ENCODE peak calls at places on chromosomes 7 and 10, in nine cellular contexts. P, Q, L, K, T, H, U, V and O are unnamed samples.

GRCh38 chr7:155917836-155918385 is 105.6 kb upstream of the SHH start:
- DNase-seq in P (no peak), Q (no peak), L (peak), K (no peak), T (no peak), H (no peak), U (no peak), V (no peak), O (no peak)

GRCh38 chr7:34155225-34155908 is 250.0 kb downstream of the BMPER start:
- DNase-seq in P (peak), Q (no peak), L (peak), K (no peak), T (no peak), H (no peak), U (peak), V (no peak), O (no peak)

GRCh38 chr10:112435013-112435619 is 11.6 kb downstream of the ZDHHC6 start:
- DNase-seq in P (peak), Q (no peak), L (peak), K (peak), T (no peak), H (no peak), U (no peak), V (no peak), O (peak)

GRCh38 chr7:84102213-84102612 is 92.4 kb downstream of the SEMA3A start:
- DNase-seq in P (no peak), Q (no peak), L (peak), K (no peak), T (no peak), H (no peak), U (no peak), V (no peak), O (no peak)

GRCh38 chr10:86079088-86079487 is 287.5 kb downstream of the GRID1 start:
- DNase-seq in P (no peak), Q (no peak), L (peak), K (no peak), T (no peak), H (no peak), U (no peak), V (no peak), O (no peak)

GRCh38 chr10:133391761-133392518 is 2.0 kb upstream of the MTG1 start:
- DNase-seq in P (no peak), Q (peak), L (no peak), K (no peak), T (peak), H (peak), U (no peak), V (no peak), O (peak)

GRCh38 chr10:133180192-133180914 is 20.3 kb downstream of the KNDC1 start:
- DNase-seq in P (no peak), Q (peak), L (no peak), K (no peak), T (no peak), H (no peak), U (no peak), V (no peak), O (no peak)

GRCh38 chr7:74579800-74580685 is 77.5 kb upstream of the GTF2I start:
- DNase-seq in P (peak), Q (peak), L (peak), K (peak), T (no peak), H (peak), U (no peak), V (peak), O (no peak)

GRCh38 chr7:52584041-52584440 is 451.4 kb upstream of the POM121L12 start:
- DNase-seq in P (no peak), Q (no peak), L (no peak), K (no peak), T (no peak), H (no peak), U (no peak), V (no peak), O (no peak)

GRCh38 chr10:89857399-89857798 is 156.0 kb downstream of the KIF20B start:
- DNase-seq in P (no peak), Q (no peak), L (no peak), K (no peak), T (no peak), H (no peak), U (no peak), V (no peak), O (no peak)

GRCh38 chr7:142440219-142441073 is 182.6 kb upstream of the PRSS58 start:
- DNase-seq in P (peak), Q (no peak), L (peak), K (peak), T (no peak), H (no peak), U (peak), V (no peak), O (no peak)

GRCh38 chr10:44352316-44353127 is 32.4 kb downstream of the CXCL12 start:
- DNase-seq in P (peak), Q (peak), L (peak), K (no peak), T (no peak), H (peak), U (peak), V (peak), O (no peak)

GRCh38 chr10:63192826-63193225 is 59.7 kb downstream of the NRBF2 start:
- DNase-seq in P (no peak), Q (no peak), L (no peak), K (no peak), T (no peak), H (no peak), U (no peak), V (no peak), O (no peak)

GRCh38 chr7:152869677-152870051 is 110.1 kb downstream of the ACTR3B start:
- DNase-seq in P (no peak), Q (peak), L (no peak), K (no peak), T (no peak), H (no peak), U (no peak), V (no peak), O (no peak)

GRCh38 chr10:80168679-80169380 is 36.3 kb downstream of the PLAC9 start:
- DNase-seq in P (no peak), Q (no peak), L (no peak), K (no peak), T (peak), H (peak), U (no peak), V (no peak), O (peak)

GRCh38 chr7:135409845-135410545 is 99.9 kb downstream of the CNOT4 start:
- DNase-seq in P (no peak), Q (no peak), L (no peak), K (no peak), T (no peak), H (no peak), U (no peak), V (no peak), O (no peak)

GRCh38 chr10:114603943-114604342 is 54.1 kb downstream of the ABLIM1 start:
- DNase-seq in P (no peak), Q (no peak), L (no peak), K (peak), T (no peak), H (no peak), U (no peak), V (peak), O (peak)

GRCh38 chr7:95843286-95843685 is 70.9 kb downstream of the DYNC1I1 start:
- DNase-seq in P (peak), Q (no peak), L (peak), K (no peak), T (no peak), H (no peak), U (no peak), V (no peak), O (peak)

GRCh38 chr7:88759216-88759955 is at the start of gene ZNF804B:
- DNase-seq in P (peak), Q (peak), L (no peak), K (no peak), T (peak), H (peak), U (no peak), V (no peak), O (no peak)

GRCh38 chr7:54932818-54933543 is 85.8 kb upstream of the EGFR start:
- DNase-seq in P (peak), Q (peak), L (peak), K (peak), T (no peak), H (peak), U (peak), V (peak), O (no peak)

GRCh38 chr7:95993420-95993819 is 221.1 kb downstream of the DYNC1I1 start:
- DNase-seq in P (no peak), Q (no peak), L (no peak), K (no peak), T (no peak), H (no peak), U (no peak), V (no peak), O (no peak)

GRCh38 chr10:34319197-34319846 is 495.8 kb downstream of the PARD3 start:
- DNase-seq in P (peak), Q (no peak), L (peak), K (peak), T (no peak), H (peak), U (peak), V (peak), O (no peak)

GRCh38 chr7:133652547-133652946 is 399.7 kb downstream of the EXOC4 start:
- DNase-seq in P (peak), Q (no peak), L (no peak), K (no peak), T (no peak), H (no peak), U (no peak), V (no peak), O (no peak)

DNA sequence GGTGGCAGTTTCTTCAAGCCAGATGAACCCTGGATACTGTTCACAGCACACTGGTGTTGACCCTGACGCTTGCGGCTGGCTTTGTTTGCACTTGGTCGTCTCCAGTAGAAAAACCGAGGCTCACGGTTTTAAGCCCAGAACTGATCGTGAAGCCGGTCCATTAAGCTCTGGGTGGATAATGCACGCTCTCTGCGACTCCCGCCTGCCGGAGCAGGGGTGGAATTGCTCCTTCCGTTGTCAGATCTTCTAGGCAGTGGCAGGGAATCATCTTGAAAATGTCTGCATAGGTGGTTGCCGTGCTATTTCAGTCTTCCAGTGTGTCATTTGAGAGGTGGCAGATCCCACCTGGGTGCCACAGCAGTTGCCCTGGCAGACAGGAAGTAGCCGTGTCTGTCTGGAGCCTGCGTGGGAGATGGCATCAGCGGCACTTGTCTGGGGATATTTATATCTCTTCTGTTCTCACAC is 35.9 kb upstream of the AP5Z1 start:
- DNase-seq in P (no peak), Q (no peak), L (peak), K (no peak), T (no peak), H (peak), U (no peak), V (no peak), O (peak)
- H3K4me3 ChIP-seq in P (no peak), Q (peak), L (no peak), K (no peak), T (peak), H (peak), U (no peak), V (no peak), O (peak)

GRCh38 chr10:50623299-50624153 is at the start of gene SGMS1:
- DNase-seq in P (peak), Q (peak), L (peak), K (peak), T (peak), H (peak), U (peak), V (peak), O (peak)

GRCh38 chr10:50620899-50621298 is 2.9 kb downstream of the SGMS1 start:
- DNase-seq in P (no peak), Q (no peak), L (no peak), K (no peak), T (no peak), H (no peak), U (no peak), V (no peak), O (no peak)

GRCh38 chr10:50622497-50623298 is 1.1 kb downstream of the SGMS1 start:
- DNase-seq in P (peak), Q (peak), L (peak), K (no peak), T (peak), H (peak), U (no peak), V (peak), O (no peak)

GRCh38 chr10:50619882-50620281 is 3.9 kb downstream of the SGMS1 start:
- DNase-seq in P (no peak), Q (no peak), L (no peak), K (no peak), T (no peak), H (no peak), U (no peak), V (no peak), O (no peak)

DNA sequence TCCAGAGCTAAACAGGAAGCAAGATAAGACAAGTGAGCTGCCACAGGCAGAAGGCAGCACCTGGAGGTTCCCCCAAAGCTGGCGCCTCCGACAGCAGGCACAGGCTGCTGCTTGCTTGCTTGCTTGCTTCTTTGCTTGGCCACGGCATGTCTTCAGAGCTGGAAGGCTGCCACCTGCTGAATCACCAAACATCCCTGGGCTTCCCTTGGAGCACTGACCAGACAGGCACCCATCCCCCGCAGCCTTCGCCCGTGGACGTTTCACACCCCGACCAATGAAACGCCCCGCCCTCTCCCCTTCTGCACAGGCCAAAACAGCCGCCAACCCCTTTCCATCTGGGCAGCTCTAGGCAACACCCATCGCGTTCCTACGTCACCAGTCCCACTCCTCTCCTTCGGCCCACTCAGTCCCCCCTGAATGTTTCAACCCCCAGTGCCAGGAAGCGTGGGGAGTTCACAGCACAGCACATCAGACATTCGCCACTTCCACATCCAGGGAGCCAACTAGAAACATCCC is 1.7 kb downstream of the SGMS1 start:
- DNase-seq in P (peak), Q (peak), L (peak), K (peak), T (peak), H (peak), U (peak), V (peak), O (peak)
- TF ChIP-seq CTCF in P (no peak), Q (peak), L (no peak), K (peak), T (peak), H (no peak), U (no peak), V (no peak), O (no peak)

DNA sequence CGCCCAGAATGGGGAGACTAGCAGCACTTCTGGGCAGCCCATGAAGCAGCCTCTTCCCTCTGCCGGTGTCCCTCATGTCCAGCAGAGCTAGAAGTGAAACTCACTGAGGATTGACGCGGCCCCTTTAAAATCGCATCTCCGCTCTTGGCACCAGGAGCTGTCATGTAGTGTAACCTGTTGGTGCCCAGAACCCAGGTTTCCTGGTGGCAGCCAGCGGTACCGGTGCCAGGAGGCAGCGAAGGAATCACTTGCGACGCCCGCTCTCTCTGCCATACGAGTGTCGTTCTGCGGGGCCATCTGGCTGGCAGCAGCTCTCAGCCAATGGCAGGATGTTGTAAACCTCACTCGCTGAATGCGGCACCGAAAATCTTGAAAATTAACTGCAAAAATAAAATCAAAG is 82.7 kb downstream of the CUX1 start:
- DNase-seq in P (peak), Q (no peak), L (no peak), K (no peak), T (no peak), H (no peak), U (no peak), V (no peak), O (no peak)
- H3K4me3 ChIP-seq in P (peak), Q (peak), L (no peak), K (no peak), T (no peak), H (no peak), U (peak), V (no peak), O (no peak)

DNA sequence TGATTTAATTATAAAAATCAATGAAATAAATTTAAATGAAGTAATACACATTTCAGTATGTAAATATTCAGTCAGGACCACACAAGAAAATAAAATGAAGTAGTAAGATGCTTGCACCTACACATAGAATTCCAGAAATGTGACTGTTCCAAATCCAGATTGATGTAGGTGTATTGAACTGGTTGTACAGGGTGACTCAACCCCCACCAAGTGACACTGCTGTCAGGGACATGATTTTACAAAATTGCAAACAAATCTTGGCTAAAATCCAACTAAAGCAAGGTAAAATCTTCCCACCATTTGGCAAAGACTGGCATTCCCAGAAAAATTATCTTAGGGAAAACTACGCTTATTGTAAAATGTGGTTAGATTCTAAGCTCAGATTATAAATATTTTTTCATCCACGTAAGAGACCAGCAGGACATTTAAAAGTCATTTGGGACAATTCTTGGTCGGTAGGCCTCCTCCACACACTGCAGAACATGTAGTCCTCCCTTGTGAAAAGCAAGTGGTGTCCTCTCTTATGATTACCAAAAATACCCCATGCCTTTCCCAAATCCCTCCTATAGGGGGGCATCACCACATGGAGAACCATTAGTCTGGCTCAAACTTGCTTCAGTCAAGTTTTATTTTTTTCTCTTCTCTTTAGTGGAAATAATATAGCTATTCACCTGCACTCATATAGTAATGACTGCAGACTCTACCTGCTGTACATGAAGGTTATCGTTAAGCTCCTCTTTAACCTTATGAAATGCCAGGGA is 287.1 kb upstream of the SMIM30 start:
- DNase-seq in P (no peak), Q (no peak), L (no peak), K (no peak), T (no peak), H (no peak), U (no peak), V (no peak), O (no peak)
- TF ChIP-seq CTCF in P (no peak), Q (no peak), L (no peak), K (no peak), T (no peak), H (no peak), U (no peak), V (no peak), O (no peak)